ENCODE peak calls at places on chromosomes 3 and 15, in nine cellular contexts. E is CD8-positive, alpha-beta T cell; D is SK-N-SH; S is fibroblast of lung; J is nephron progenitor cell; R is CD4-positive, alpha-beta T cell; B is MM.1S; C is endothelial cell; T is NB4. L is an unnamed sample.

GRCh38 chr15:34039506-34040123 is 611 bp upstream of the AVEN start:
- DNase-seq in S (peak), R (no peak), D (peak), C (no peak), B (peak), J (no peak), T (peak), E (no peak), L (no peak)

GRCh38 chr3:195918176-195918575 is 9.8 kb upstream of the TNK2 start:
- DNase-seq in E (no peak), S (no peak), R (no peak), T (no peak), B (no peak), C (no peak), J (no peak), D (no peak), L (no peak)

GRCh38 chr3:115688408-115688807 is 65.1 kb downstream of the GAP43 start:
- DNase-seq in T (no peak), E (no peak), R (no peak), C (no peak), B (no peak), S (no peak), J (no peak), D (no peak), L (no peak)

GRCh38 chr3:122609798-122610559 is 32.5 kb downstream of the PARP15 start:
- DNase-seq in D (no peak), T (peak), E (no peak), R (no peak), C (no peak), J (no peak), S (peak), B (peak), L (peak)

GRCh38 chr3:115436767-115437301 is 186.5 kb upstream of the GAP43 start:
- DNase-seq in B (no peak), J (no peak), T (peak), R (no peak), E (no peak), D (no peak), C (no peak), S (peak), L (peak)

GRCh38 chr15:40925863-40926658 is 3.1 kb upstream of the DLL4 start:
- DNase-seq in D (peak), T (peak), E (no peak), J (peak), R (no peak), B (no peak), C (no peak), S (peak), L (no peak)

GRCh38 chr15:60745469-60745971 is 266.6 kb upstream of the ICE2 start:
- DNase-seq in D (no peak), B (no peak), R (no peak), T (no peak), C (no peak), J (no peak), E (no peak), S (peak), L (peak)

GRCh38 chr15:73914145-73914544 is 12.1 kb upstream of the LOXL1 start:
- DNase-seq in B (no peak), E (no peak), S (no peak), R (no peak), J (no peak), T (no peak), D (no peak), C (no peak), L (no peak)

GRCh38 chr3:117102441-117102840 is 392.9 kb downstream of the TUSC7 start:
- DNase-seq in T (no peak), B (no peak), E (no peak), S (no peak), D (no peak), J (no peak), R (no peak), C (no peak), L (no peak)

GRCh38 chr3:45506751-45507391 is 87.7 kb upstream of the LIMD1 start:
- DNase-seq in E (no peak), C (no peak), D (no peak), B (no peak), R (no peak), T (no peak), S (peak), J (no peak), L (no peak)

GRCh38 chr15:35329521-35329921 is 216.4 kb downstream of the DPH6 start:
- DNase-seq in T (no peak), B (no peak), E (no peak), S (peak), C (no peak), D (no peak), R (no peak), J (no peak), L (peak)

GRCh38 chr3:113602836-113603235 is 70.5 kb downstream of the SIDT1 start:
- DNase-seq in B (no peak), T (no peak), D (no peak), S (no peak), C (no peak), E (no peak), J (no peak), R (no peak), L (no peak)

GRCh38 chr15:42919794-42920280 is 741 bp downstream of the TTBK2 start:
- DNase-seq in D (peak), E (peak), C (no peak), J (no peak), T (peak), R (peak), S (peak), B (peak), L (peak)

GRCh38 chr3:65356331-65357286 is 668.8 kb upstream of the ADAMTS9 start:
- DNase-seq in C (peak), E (no peak), T (no peak), S (no peak), D (peak), R (no peak), J (no peak), B (no peak), L (no peak)
- TF ChIP-seq CTCF in C (no peak), E (no peak), T (no peak), S (no peak), D (no peak), R (no peak), J (no peak), B (no peak), L (no peak)

GRCh38 chr3:83523470-83524073 is 1435.2 kb upstream of the CADM2 start:
- DNase-seq in B (peak), E (no peak), R (no peak), C (peak), D (peak), T (peak), S (peak), J (peak), L (peak)
- TF ChIP-seq CTCF in B (peak), E (no peak), R (no peak), C (peak), D (peak), T (peak), S (no peak), J (peak), L (peak)

DNA sequence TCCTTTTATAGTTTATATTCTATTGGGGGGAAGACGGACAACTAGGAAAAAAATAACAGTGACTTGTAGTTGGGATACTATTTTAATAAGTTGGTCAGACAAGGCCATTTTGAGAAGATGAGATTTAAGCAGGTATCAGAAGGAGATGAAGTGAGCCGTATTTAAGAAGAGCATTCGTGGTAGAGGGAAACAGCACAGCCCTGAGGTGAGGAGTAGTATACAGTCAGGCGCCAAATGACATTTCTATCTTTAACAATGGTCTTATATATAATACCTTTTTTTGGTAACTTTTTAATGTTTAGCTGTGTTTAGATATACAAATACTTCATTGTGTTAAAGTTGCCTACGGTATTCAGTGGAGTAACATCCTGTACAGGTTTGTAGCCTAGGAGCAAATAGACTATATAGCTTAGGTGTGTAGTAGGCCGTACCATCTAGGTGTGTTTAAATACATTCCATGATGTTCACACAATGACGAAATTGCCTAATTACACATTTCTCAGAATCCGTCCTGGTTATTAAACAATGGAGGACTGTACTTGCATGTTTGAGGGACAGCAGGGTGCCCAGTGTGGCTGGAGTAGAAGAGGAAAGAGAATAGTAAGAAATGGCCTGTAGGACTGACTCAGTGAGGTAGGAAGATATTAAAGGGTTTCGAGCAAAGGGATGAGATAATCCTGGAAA is 1.6 kb downstream of the NKTR start:
- DNase-seq in T (peak), B (peak), C (no peak), J (no peak), S (peak), D (no peak), E (no peak), R (no peak), L (no peak)
- TF ChIP-seq CTCF in T (no peak), B (peak), C (no peak), J (peak), S (no peak), D (peak), E (peak), R (peak), L (peak)

GRCh38 chr15:63971427-63971805 is 74.9 kb downstream of the DAPK2 start:
- DNase-seq in E (peak), T (no peak), S (no peak), B (peak), D (no peak), C (no peak), R (peak), J (no peak), L (no peak)
- TF ChIP-seq CTCF in E (no peak), T (no peak), S (no peak), B (no peak), D (no peak), C (no peak), R (no peak), J (no peak), L (no peak)

GRCh38 chr3:12743583-12743982 is 15.5 kb downstream of the TMEM40 start:
- DNase-seq in S (no peak), R (no peak), J (no peak), D (no peak), T (no peak), C (no peak), B (no peak), E (no peak), L (no peak)
- TF ChIP-seq CTCF in S (no peak), R (no peak), J (no peak), D (no peak), T (no peak), C (no peak), B (no peak), E (no peak), L (no peak)

DNA sequence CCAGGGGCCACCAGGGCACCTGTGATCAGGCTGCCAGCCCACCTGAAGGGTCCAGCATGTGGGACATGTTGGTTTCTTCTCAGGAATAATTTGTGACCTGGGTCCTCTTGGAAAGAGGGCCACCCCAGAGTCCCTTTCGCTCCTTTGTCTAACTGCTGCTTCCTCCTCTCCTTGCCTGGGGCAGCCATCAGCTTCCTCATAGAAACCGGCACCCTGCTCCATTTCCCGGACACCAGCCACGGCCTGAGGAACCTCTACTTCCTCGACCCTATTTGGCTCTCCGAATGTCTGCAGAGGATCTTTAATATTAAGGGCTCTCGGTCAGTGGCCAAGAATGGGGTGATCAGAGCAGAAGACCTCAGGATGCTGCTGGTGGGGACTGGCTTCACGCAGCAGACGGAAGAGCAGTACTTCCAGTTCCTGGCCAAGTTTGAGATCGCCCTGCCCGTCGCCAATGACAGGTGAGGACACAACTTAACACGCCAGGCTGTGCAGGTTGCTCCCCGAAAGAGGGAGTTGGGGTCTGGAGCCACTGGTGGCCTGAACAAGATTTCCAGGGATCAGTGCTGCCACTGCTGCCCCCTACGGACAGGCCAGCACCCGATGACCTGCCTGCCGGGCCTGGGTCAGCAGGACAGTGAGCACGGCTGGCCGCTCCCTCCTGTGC is 109.7 kb downstream of the LRRK1 start:
- DNase-seq in B (no peak), R (no peak), S (no peak), E (peak), J (no peak), T (no peak), D (no peak), C (no peak), L (no peak)
- TF ChIP-seq CTCF in B (no peak), R (no peak), S (no peak), E (no peak), J (no peak), T (no peak), D (no peak), C (no peak), L (no peak)

GRCh38 chr15:58517252-58517681 is 85.5 kb downstream of the LIPC start:
- DNase-seq in C (no peak), E (no peak), J (no peak), T (peak), R (no peak), S (no peak), B (no peak), D (no peak), L (no peak)
- TF ChIP-seq CTCF in C (no peak), E (no peak), J (no peak), T (no peak), R (no peak), S (no peak), B (peak), D (no peak), L (no peak)

L was measured in fibroblast of pulmonary artery.